ENCODE peak calls at places on chromosomes 3 and 15, in eight cellular contexts. M is psoas muscle; X is HCT116; P is heart left ventricle; S is PC-3; V is breast epithelium; Y is tibial nerve; E is effector memory CD4-positive, alpha-beta T cell. Z is an unnamed sample.

GRCh38 chr3:184261270-184262165 is at the start of gene CAMK2N2:
- DNase-seq in S (peak; percentile 80), P (peak; percentile 60), M (peak; percentile 66), X (no peak), Y (no peak), E (peak; percentile 54), V (no peak), Z (peak; percentile 92)

GRCh38 chr15:81314378-81314777 is 9.6 kb downstream of the STARD5 start:
- DNase-seq in X (no peak), S (no peak), P (no peak), Y (no peak), M (no peak), E (no peak), V (no peak), Z (no peak)

GRCh38 chr3:183862610-183863009 is 22.1 kb downstream of the PARL start:
- DNase-seq in V (no peak), S (no peak), P (no peak), X (no peak), Y (no peak), E (no peak), M (no peak), Z (no peak)

GRCh38 chr3:53255775-53256703 is at the start of gene TKT:
- DNase-seq in Y (peak; percentile 77), M (peak; percentile 91), P (peak; percentile 89), V (peak; percentile 57), X (no peak), S (peak; percentile 84), E (peak; percentile 65), Z (peak; percentile 95)

GRCh38 chr15:57138260-57138895 is 219.9 kb downstream of the TCF12 start:
- DNase-seq in Y (no peak), P (no peak), E (no peak), S (peak; percentile 66), X (peak; percentile 33), V (no peak), M (no peak), Z (no peak)

GRCh38 chr15:66563126-66563525 is 2.7 kb downstream of the LCTL start:
- DNase-seq in M (no peak), Y (no peak), S (no peak), P (no peak), E (no peak), X (no peak), V (no peak), Z (no peak)

GRCh38 chr3:170572665-170573253 is 13.1 kb downstream of the SLC7A14 start:
- DNase-seq in X (no peak), V (no peak), P (no peak), S (peak; percentile 85), Y (no peak), E (no peak), M (no peak), Z (no peak)

GRCh38 chr3:45993421-45994027 is 2.1 kb downstream of the FYCO1 start:
- DNase-seq in E (peak; percentile 58), Y (no peak), V (no peak), P (no peak), X (no peak), S (peak; percentile 19), M (no peak), Z (no peak)

GRCh38 chr15:68298336-68298735 is 20.8 kb downstream of the FEM1B start:
- DNase-seq in Y (no peak), M (no peak), V (no peak), E (no peak), P (no peak), X (no peak), S (no peak), Z (no peak)

GRCh38 chr3:145518639-145519038 is 642.3 kb downstream of the PLOD2 start:
- DNase-seq in S (no peak), M (no peak), Y (no peak), V (no peak), P (no peak), E (no peak), X (no peak), Z (no peak)

GRCh38 chr3:105823149-105823866 is 45.5 kb downstream of the CBLB start:
- DNase-seq in P (peak; percentile 24), Y (no peak), V (no peak), M (no peak), S (peak; percentile 90), X (peak; percentile 70), E (no peak), Z (no peak)

GRCh38 chr3:1348547-1348946 is 255.7 kb downstream of the CNTN6 start:
- DNase-seq in V (no peak), P (no peak), Y (no peak), S (no peak), E (no peak), M (no peak), X (no peak), Z (no peak)

GRCh38 chr3:126870608-126871210 is 112.2 kb upstream of the PLXNA1 start:
- DNase-seq in P (no peak), X (no peak), M (no peak), V (no peak), E (no peak), S (no peak), Y (no peak), Z (no peak)

GRCh38 chr15:57865294-57865693 is 158.8 kb downstream of the POLR2M start:
- DNase-seq in V (no peak), P (no peak), E (no peak), Y (no peak), X (no peak), M (no peak), S (peak; percentile 17), Z (no peak)

GRCh38 chr3:148136816-148137215 is 560.9 kb upstream of the AGTR1 start:
- DNase-seq in V (no peak), P (no peak), M (no peak), S (no peak), Y (no peak), E (no peak), X (no peak), Z (no peak)

GRCh38 chr3:66476852-66477381 is 23.9 kb downstream of the LRIG1 start:
- DNase-seq in M (no peak), P (no peak), V (no peak), S (no peak), E (no peak), X (no peak), Y (no peak), Z (no peak)

GRCh38 chr3:105431171-105431570 is 64.5 kb downstream of the ALCAM start:
- DNase-seq in E (no peak), V (no peak), M (no peak), S (no peak), Y (no peak), X (no peak), P (no peak), Z (no peak)

GRCh38 chr3:10464068-10464434 is 41.3 kb downstream of the ATP2B2 start:
- DNase-seq in P (no peak), S (no peak), M (peak; percentile 60), X (no peak), Y (no peak), E (no peak), V (no peak), Z (no peak)

DNA sequence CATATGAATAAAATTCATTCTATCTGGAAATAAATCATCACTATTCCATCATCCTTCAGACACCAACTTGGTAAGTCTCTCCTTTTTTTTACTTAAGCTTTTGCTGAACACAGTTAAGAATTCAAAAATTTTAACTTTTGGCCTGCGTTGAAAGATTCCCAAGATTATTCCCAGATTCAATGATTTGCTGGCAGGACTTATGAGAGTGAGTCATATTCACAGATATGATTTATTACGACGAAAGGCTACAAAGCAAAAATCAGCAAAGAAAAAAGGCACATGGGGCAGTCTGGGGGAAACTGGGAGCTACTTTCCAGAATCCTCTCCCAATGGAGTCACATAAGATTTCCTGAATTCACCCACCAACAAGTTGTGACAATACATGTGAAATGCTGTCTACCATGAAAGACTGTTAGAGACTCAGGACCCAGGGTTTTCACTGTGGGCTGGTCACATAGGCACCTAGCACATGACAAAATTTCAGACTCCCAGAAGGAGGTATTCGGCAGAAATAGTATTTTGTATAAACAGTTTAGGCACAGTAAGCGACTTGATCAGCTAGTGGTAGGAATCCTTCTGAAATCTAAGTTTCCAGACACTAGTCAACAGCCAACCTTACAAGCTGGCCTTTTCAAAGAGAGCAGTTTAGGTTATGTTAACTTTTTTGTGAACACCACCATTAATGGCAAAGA is 82.1 kb downstream of the DLG1 start:
- DNase-seq in X (no peak), E (no peak), P (no peak), M (no peak), V (no peak), S (peak; percentile 54), Y (no peak), Z (no peak)
- H3K4me3 ChIP-seq in X (no peak overlapping the region), E (no peak overlapping the region), P (no peak overlapping the region), M (no peak overlapping the region), V (no peak overlapping the region), S (no peak overlapping the region), Y (no peak overlapping the region), Z (no peak overlapping the region)

GRCh38 chr3:134328147-134328591 is 46.1 kb downstream of the AMOTL2 start:
- DNase-seq in M (peak; percentile 55), E (no peak), P (no peak), V (no peak), S (peak; percentile 81), Y (no peak), X (peak; percentile 57), Z (no peak)

GRCh38 chr3:134328846-134329245 is 45.4 kb downstream of the AMOTL2 start:
- DNase-seq in M (no peak), X (no peak), Y (no peak), P (no peak), S (no peak), E (no peak), V (no peak), Z (no peak)

GRCh38 chr3:134326760-134327593 is 47.3 kb downstream of the AMOTL2 start:
- DNase-seq in V (peak; percentile 78), S (peak; percentile 87), P (peak; percentile 48), X (no peak), Y (peak; percentile 63), M (peak; percentile 85), E (no peak), Z (no peak)

GRCh38 chr3:134326126-134326525 is 48.1 kb downstream of the AMOTL2 start:
- DNase-seq in M (peak; percentile 49), P (no peak), Y (no peak), X (no peak), S (no peak), V (no peak), E (no peak), Z (no peak)

DNA sequence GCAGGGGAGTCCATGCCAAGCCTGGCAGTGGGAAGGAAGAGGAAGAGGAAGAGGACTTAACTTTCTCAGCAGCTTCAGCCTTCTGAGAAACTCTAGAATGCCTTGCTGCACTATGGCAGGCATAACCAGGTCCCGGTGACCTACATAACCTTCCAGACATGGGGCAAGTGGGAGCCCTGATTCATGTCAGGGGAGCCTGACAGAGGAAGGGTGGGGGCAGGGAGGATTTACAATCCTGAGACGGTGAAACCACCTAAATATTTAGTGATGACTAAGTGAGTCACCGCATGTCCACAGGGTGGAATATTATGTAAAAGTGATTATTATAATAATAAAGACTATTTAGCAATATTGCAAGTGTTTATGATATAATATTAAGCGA is 46.7 kb downstream of the AMOTL2 start:
- DNase-seq in Y (no peak), S (peak; percentile 91), E (no peak), M (peak; percentile 67), X (no peak), P (no peak), V (no peak), Z (no peak)
- H3K27ac ChIP-seq in Y (peak overlapping the region; percentile 81), S (peak overlapping the region; percentile 88), E (no peak overlapping the region), M (peak overlapping the region; percentile 71), X (peak overlapping the region; percentile 45), P (peak overlapping the region; percentile 47), V (peak overlapping the region; percentile 74), Z (peak overlapping the region; percentile 51)

GRCh38 chr3:24678441-24678865 is 183.8 kb upstream of the THRB start:
- DNase-seq in Y (no peak), M (no peak), P (no peak), V (no peak), S (peak; percentile 93), E (no peak), X (no peak), Z (no peak)
- H3K4me3 ChIP-seq in Y (no peak overlapping the region), M (no peak overlapping the region), P (no peak overlapping the region), V (no peak overlapping the region), S (peak overlapping the region; percentile 60), E (no peak overlapping the region), X (no peak overlapping the region), Z (no peak overlapping the region)

GRCh38 chr3:52167240-52167639 is 13.0 kb upstream of the POC1A start:
- DNase-seq in X (no peak), E (no peak), P (no peak), M (no peak), Y (no peak), V (no peak), S (no peak), Z (no peak)
- H3K27ac ChIP-seq in X (no peak overlapping the region), E (no peak overlapping the region), P (no peak overlapping the region), M (no peak overlapping the region), Y (no peak overlapping the region), V (no peak overlapping the region), S (no peak overlapping the region), Z (no peak overlapping the region)

Z was measured in upper lobe of left lung.